ENCODE peak calls at places on chromosomes 3 and 15, in four cellular contexts. M, C, J and U are unnamed samples.

GRCh38 chr3:179882322-179882721 is 154.4 kb downstream of the PEX5L start:
- DNase-seq in C (no peak), J (peak), M (no peak), U (no peak)

GRCh38 chr3:193389335-193389734 is 10.8 kb upstream of the ATP13A5 start:
- DNase-seq in J (no peak), M (no peak), C (no peak), U (no peak)

GRCh38 chr3:30658328-30659052 is 52.1 kb downstream of the TGFBR2 start:
- DNase-seq in C (peak), J (peak), M (peak), U (no peak)

GRCh38 chr15:89645680-89646079 is 9.6 kb downstream of the KIF7 start:
- DNase-seq in J (no peak), M (no peak), C (no peak), U (no peak)

GRCh38 chr3:117873236-117873635 is 1161.4 kb downstream of the IGSF11 start:
- DNase-seq in C (no peak), J (no peak), M (peak), U (no peak)

GRCh38 chr15:90561344-90562244 is 31.9 kb downstream of the CRTC3 start:
- DNase-seq in M (no peak), J (no peak), C (no peak), U (no peak)

GRCh38 chr3:192364296-192364695 is 363.0 kb downstream of the FGF12 start:
- DNase-seq in M (no peak), C (no peak), J (no peak), U (no peak)

GRCh38 chr15:78065284-78065872 is 12.1 kb downstream of the TBC1D2B start:
- DNase-seq in M (peak), J (no peak), C (no peak), U (no peak)

GRCh38 chr3:25471081-25471768 is 43.2 kb downstream of the RARB start:
- DNase-seq in M (no peak), J (no peak), C (no peak), U (no peak)

GRCh38 chr3:48500656-48501055 is 3.3 kb downstream of the SHISA5 start:
- DNase-seq in C (no peak), M (no peak), J (no peak), U (no peak)

GRCh38 chr15:40347559-40348470 is 3.0 kb upstream of the PHGR1 start:
- DNase-seq in C (no peak), J (no peak), M (no peak), U (no peak)

GRCh38 chr3:142646020-142646783 is 50.0 kb downstream of the PLS1 start:
- DNase-seq in C (no peak), J (no peak), M (no peak), U (no peak)

GRCh38 chr15:35023794-35024193 is 35.7 kb upstream of the ZNF770 start:
- DNase-seq in J (no peak), M (no peak), C (no peak), U (no peak)

GRCh38 chr15:66171891-66172290 is 81.7 kb downstream of the MEGF11 start:
- DNase-seq in C (no peak), M (no peak), J (no peak), U (no peak)

GRCh38 chr3:40719660-40720287 is 195.0 kb downstream of the ZNF621 start:
- DNase-seq in C (no peak), J (no peak), M (no peak), U (no peak)

GRCh38 chr3:52820741-52821140 is 9.7 kb downstream of the ITIH4 start:
- DNase-seq in M (no peak), C (no peak), J (no peak), U (no peak)

GRCh38 chr3:124850212-124850611 is 37.0 kb downstream of the ITGB5 start:
- DNase-seq in C (no peak), M (no peak), J (no peak), U (no peak)

GRCh38 chr3:16606398-16606797 is 1.2 kb upstream of the DAZL start:
- DNase-seq in M (no peak), J (no peak), C (no peak), U (no peak)

GRCh38 chr15:31042731-31043130 is 51.3 kb upstream of the MTMR10 start:
- DNase-seq in C (no peak), M (no peak), J (no peak), U (no peak)

GRCh38 chr15:63039811-63040210 is 2.7 kb upstream of the TPM1 start:
- DNase-seq in J (no peak), M (no peak), C (no peak), U (no peak)